ENCODE peak calls at places on chromosomes 4 and X, in six cellular contexts. P is Panc1; F is heart left ventricle; R is activated naive CD4-positive, alpha-beta T cell treated with anti-CD3 and anti-CD28 coated beads, Interleukin-2, amount 50 U/mL, for 72 hours; G is gastrocnemius medialis; W is heart right ventricle. T is an unnamed sample.

GRCh38 chr4:19532120-19532848 is 719.4 kb upstream of the SLIT2 start:
- ATAC-seq in G (no peak), F (no peak), W (no peak), P (no peak), R (no peak), T (no peak)

GRCh38 chrX:136687457-136687856 is 39.5 kb downstream of the CD40LG start:
- ATAC-seq in F (no peak), G (no peak), P (no peak), W (no peak), R (peak; percentile 90), T (no peak)

GRCh38 chr4:3484057-3484973 is 21.2 kb downstream of the DOK7 start:
- ATAC-seq in W (peak; percentile 76), P (no peak), R (no peak), F (peak; percentile 65), G (peak; percentile 55), T (no peak)

GRCh38 chr4:12242354-12242753 is 813.7 kb upstream of the HS3ST1 start:
- ATAC-seq in G (no peak), P (no peak), R (no peak), W (no peak), F (no peak), T (no peak)

GRCh38 chrX:70432936-70433847 is 10.1 kb downstream of the GDPD2 start:
- ATAC-seq in G (no peak), R (no peak), F (no peak), P (no peak), W (no peak), T (no peak)

GRCh38 chrX:107827137-107827831 is 1.6 kb downstream of the MID2 start:
- ATAC-seq in R (no peak), P (peak; percentile 8), W (peak; percentile 49), F (no peak), G (no peak), T (no peak)

GRCh38 chr4:61938250-61938846 is 738.2 kb downstream of the ADGRL3 start:
- ATAC-seq in F (no peak), G (no peak), W (no peak), P (no peak), R (peak; percentile 76), T (no peak)

GRCh38 chr4:187158003-187158402 is 434.3 kb upstream of the FAT1 start:
- ATAC-seq in G (no peak), F (no peak), P (no peak), W (no peak), R (no peak), T (no peak)

GRCh38 chrX:41932885-41933284 is 9.5 kb upstream of the CASK start:
- ATAC-seq in W (no peak), G (no peak), P (no peak), R (peak; percentile 55), F (no peak), T (no peak)

GRCh38 chr4:27168783-27169182 is 308.1 kb downstream of the STIM2 start:
- ATAC-seq in R (no peak), W (no peak), F (no peak), G (no peak), P (no peak), T (no peak)

GRCh38 chr4:25900310-25900709 is 13.7 kb upstream of the SMIM20 start:
- ATAC-seq in P (no peak), W (no peak), G (no peak), R (no peak), F (no peak), T (no peak)

GRCh38 chrX:119427024-119427794 is 28.1 kb downstream of the SLC25A43 start:
- ATAC-seq in P (no peak), G (no peak), R (peak; percentile 20), F (peak; percentile 81), W (peak; percentile 88), T (no peak)

GRCh38 chrX:25007059-25008053 is 8.4 kb downstream of the ARX start:
- ATAC-seq in P (no peak), G (no peak), F (no peak), R (no peak), W (no peak), T (no peak)

GRCh38 chr4:176090115-176090514 is 24.5 kb downstream of the WDR17 start:
- ATAC-seq in W (peak; percentile 49), P (no peak), G (no peak), F (no peak), R (no peak), T (peak; percentile 61)

GRCh38 chrX:41332005-41332404 is 2.0 kb upstream of the DDX3X start:
- ATAC-seq in P (no peak), G (no peak), W (no peak), R (no peak), F (no peak), T (no peak)